ENCODE peak calls at places on chromosomes 3 and 15, in seven cellular contexts. D is B cell; Z is MM.1S; J is CD4-positive, alpha-beta T cell; U is brain microvascular endothelial cell; B is progenitor cell of endocrine pancreas; E is cardiac fibroblast. L is an unnamed sample.

GRCh38 chr15:65086680-65087111 is 10.2 kb downstream of the KBTBD13 start:
- DNase-seq in D (no peak), Z (no peak), J (no peak), U (peak), B (no peak), E (no peak), L (no peak)

GRCh38 chr3:143301502-143301901 is 181.9 kb downstream of the CHST2 start:
- DNase-seq in D (no peak), Z (no peak), J (no peak), U (no peak), B (no peak), E (no peak), L (no peak)

GRCh38 chr15:31567861-31568260 is 241.2 kb downstream of the KLF13 start:
- DNase-seq in D (no peak), Z (no peak), J (no peak), U (no peak), B (no peak), E (no peak), L (no peak)

GRCh38 chr15:29105151-29105785 is 164.4 kb downstream of the NSMCE3 start:
- DNase-seq in D (no peak), Z (no peak), J (no peak), U (no peak), B (no peak), E (no peak), L (no peak)

GRCh38 chr3:147415337-147415736 is 6.2 kb downstream of the ZIC1 start:
- DNase-seq in D (no peak), Z (no peak), J (no peak), U (peak), B (no peak), E (no peak), L (no peak)

GRCh38 chr3:114608293-114608692 is 314.5 kb downstream of the TIGIT start:
- DNase-seq in D (no peak), Z (no peak), J (no peak), U (peak), B (no peak), E (peak), L (peak)

GRCh38 chr15:54518145-54518941 is 540.1 kb downstream of the UNC13C start:
- DNase-seq in D (no peak), Z (no peak), J (no peak), U (no peak), B (no peak), E (no peak), L (no peak)

GRCh38 chr3:16060358-16060852 is 114.1 kb upstream of the GALNT15 start:
- DNase-seq in D (no peak), Z (no peak), J (no peak), U (peak), B (no peak), E (peak), L (peak)

GRCh38 chr3:133124511-133124910 is 86.3 kb downstream of the TMEM108 start:
- DNase-seq in D (no peak), Z (no peak), J (no peak), U (no peak), B (no peak), E (no peak), L (peak)

GRCh38 chr3:153927107-153927506 is 194.1 kb upstream of the ARHGEF26 start:
- DNase-seq in D (no peak), Z (peak), J (no peak), U (peak), B (no peak), E (peak), L (peak)

GRCh38 chr3:70090322-70090913 is 90.9 kb downstream of the SAMMSON start:
- DNase-seq in D (no peak), Z (peak), J (no peak), U (peak), B (no peak), E (peak), L (peak)

GRCh38 chr15:32657941-32658340 is 16.4 kb downstream of the SCG5 start:
- DNase-seq in D (no peak), Z (no peak), J (no peak), U (no peak), B (no peak), E (no peak), L (no peak)

GRCh38 chr3:160472344-160472743 is 22.8 kb upstream of the TRIM59 start:
- DNase-seq in D (no peak), Z (peak), J (no peak), U (no peak), B (no peak), E (no peak), L (no peak)

GRCh38 chr3:24096695-24097290 is 151.7 kb downstream of the NR1D2 start:
- DNase-seq in D (no peak), Z (no peak), J (no peak), U (no peak), B (no peak), E (peak), L (no peak)

GRCh38 chr3:128073807-128074206 is 21.6 kb downstream of the SEC61A1 start:
- DNase-seq in D (no peak), Z (no peak), J (no peak), U (no peak), B (no peak), E (peak), L (no peak)

GRCh38 chr3:189324538-189325138 is 152.9 kb downstream of the TPRG1 start:
- DNase-seq in D (peak), Z (peak), J (peak), U (peak), B (no peak), E (peak), L (peak)

GRCh38 chr15:57321973-57322601 is 54.2 kb upstream of the CGNL1 start:
- DNase-seq in D (no peak), Z (no peak), J (no peak), U (no peak), B (no peak), E (no peak), L (no peak)

GRCh38 chr3:176574736-176575135 is 622.5 kb downstream of the TBL1XR1 start:
- DNase-seq in D (no peak), Z (no peak), J (no peak), U (no peak), B (no peak), E (no peak), L (peak)

GRCh38 chr3:134357914-134358811 is 16.1 kb downstream of the AMOTL2 start:
- DNase-seq in D (no peak), Z (peak), J (no peak), U (peak), B (no peak), E (peak), L (peak)

GRCh38 chr15:59347915-59348314 is 24.8 kb downstream of the MYO1E start:
- DNase-seq in D (no peak), Z (no peak), J (no peak), U (no peak), B (no peak), E (no peak), L (no peak)

GRCh38 chr3:45852828-45853227 is 10.9 kb upstream of the LZTFL1 start:
- DNase-seq in D (no peak), Z (peak), J (no peak), U (no peak), B (no peak), E (no peak), L (no peak)

GRCh38 chr3:20741381-20741780 is 555.4 kb upstream of the SGO1 start:
- DNase-seq in D (no peak), Z (no peak), J (no peak), U (no peak), B (no peak), E (no peak), L (peak)

GRCh38 chr3:53594276-53594675 is 99.9 kb downstream of the CACNA1D start:
- DNase-seq in D (no peak), Z (no peak), J (no peak), U (no peak), B (no peak), E (no peak), L (no peak)

GRCh38 chr15:67914537-67915373 is 74.9 kb upstream of the RNU6-1 start:
- DNase-seq in D (no peak), Z (no peak), J (no peak), U (peak), B (peak), E (no peak), L (no peak)

GRCh38 chr3:190089711-190090110 is 31.0 kb downstream of the P3H2 start:
- DNase-seq in D (no peak), Z (no peak), J (no peak), U (no peak), B (no peak), E (no peak), L (no peak)

GRCh38 chr15:95840004-95840403 is 490.5 kb upstream of the NR2F2 start:
- DNase-seq in D (no peak), Z (no peak), J (no peak), U (peak), B (no peak), E (peak), L (peak)

GRCh38 chr15:74201656-74202420 is 749 bp downstream of the STRA6 start:
- DNase-seq in D (no peak), Z (no peak), J (no peak), U (peak), B (no peak), E (peak), L (no peak)

GRCh38 chr15:48333553-48333952 is 2.3 kb downstream of the DUT start:
- DNase-seq in D (no peak), Z (no peak), J (no peak), U (no peak), B (no peak), E (no peak), L (no peak)

GRCh38 chr3:152281032-152281713 is 12.4 kb downstream of the MBNL1 start:
- DNase-seq in D (no peak), Z (peak), J (no peak), U (no peak), B (no peak), E (no peak), L (no peak)

GRCh38 chr3:89278305-89278704 is 170.9 kb downstream of the EPHA3 start:
- DNase-seq in D (no peak), Z (no peak), J (no peak), U (no peak), B (no peak), E (no peak), L (peak)

GRCh38 chr15:82305621-82306048 is 43.0 kb downstream of the SAXO2 start:
- DNase-seq in D (no peak), Z (no peak), J (no peak), U (no peak), B (no peak), E (no peak), L (no peak)
- TF ChIP-seq CTCF in D (no peak), Z (no peak), J (no peak), U (no peak), B (no peak), E (no peak), L (no peak)

DNA sequence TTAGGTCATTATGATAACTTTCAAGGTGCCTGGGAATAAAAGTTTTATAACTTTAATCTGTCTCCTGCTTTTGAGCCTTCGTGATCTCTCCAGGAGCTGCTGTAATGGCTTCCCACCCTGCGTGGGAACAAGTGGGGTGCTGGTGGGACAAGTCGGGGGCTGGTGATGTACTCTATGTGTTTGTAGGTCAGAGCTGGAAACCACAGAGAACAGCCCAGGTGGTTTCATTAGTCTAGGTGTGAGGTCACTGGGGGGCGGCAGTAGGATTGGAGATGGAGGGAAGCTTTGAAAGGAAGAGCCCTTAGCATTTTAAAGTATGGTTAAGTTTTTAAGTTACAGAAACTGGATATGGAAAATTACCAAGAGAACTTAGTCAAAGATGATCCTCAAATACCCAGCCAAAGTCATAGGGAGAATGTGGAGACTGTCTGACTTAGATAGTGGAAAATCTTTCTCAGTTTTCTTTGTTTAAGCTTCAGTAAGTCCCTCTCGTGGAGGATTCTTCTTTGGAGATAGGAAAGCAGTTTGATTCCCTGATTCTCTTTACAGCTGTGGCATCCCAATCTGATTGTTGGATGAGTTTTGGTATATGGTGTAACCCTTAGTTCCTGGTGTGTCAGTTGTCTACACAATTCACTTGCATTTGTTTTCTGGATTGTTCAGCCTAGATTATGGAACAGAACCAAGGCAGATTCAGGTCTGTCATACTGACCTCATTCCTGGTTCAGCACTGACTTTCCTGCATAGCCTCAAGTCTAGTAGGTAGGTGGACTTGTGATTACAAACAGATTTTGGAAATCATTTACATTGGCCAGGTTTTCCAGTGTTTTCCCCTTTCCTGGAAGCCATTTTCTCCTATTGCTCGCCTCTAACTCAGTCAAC is 115.6 kb downstream of the FNDC3B start:
- DNase-seq in D (no peak), Z (no peak), J (no peak), U (no peak), B (no peak), E (peak), L (no peak)
- TF ChIP-seq CTCF in D (no peak), Z (no peak), J (no peak), U (no peak), B (no peak), E (no peak), L (no peak)

GRCh38 chr3:852033-852432 is 240.8 kb upstream of the CNTN6 start:
- DNase-seq in D (no peak), Z (peak), J (no peak), U (no peak), B (no peak), E (peak), L (no peak)
- TF ChIP-seq CTCF in D (no peak), Z (peak), J (no peak), U (peak), B (no peak), E (peak), L (no peak)

GRCh38 chr3:156459434-156459833 is 95.5 kb downstream of the SSR3 start:
- DNase-seq in D (no peak), Z (no peak), J (no peak), U (no peak), B (no peak), E (no peak), L (no peak)

GRCh38 chr3:156449712-156450574 is 105.0 kb downstream of the SSR3 start:
- DNase-seq in D (no peak), Z (peak), J (no peak), U (peak), B (no peak), E (peak), L (no peak)

GRCh38 chr3:156460206-156460609 is 94.7 kb downstream of the SSR3 start:
- DNase-seq in D (no peak), Z (no peak), J (no peak), U (no peak), B (no peak), E (no peak), L (no peak)

GRCh38 chr3:156456771-156457224 is 98.1 kb downstream of the SSR3 start:
- DNase-seq in D (no peak), Z (no peak), J (no peak), U (peak), B (no peak), E (no peak), L (no peak)

GRCh38 chr3:156455839-156456238 is 99.1 kb downstream of the SSR3 start:
- DNase-seq in D (no peak), Z (peak), J (no peak), U (no peak), B (no peak), E (no peak), L (no peak)
- TF ChIP-seq CTCF in D (no peak), Z (peak), J (no peak), U (peak), B (no peak), E (no peak), L (no peak)

DNA sequence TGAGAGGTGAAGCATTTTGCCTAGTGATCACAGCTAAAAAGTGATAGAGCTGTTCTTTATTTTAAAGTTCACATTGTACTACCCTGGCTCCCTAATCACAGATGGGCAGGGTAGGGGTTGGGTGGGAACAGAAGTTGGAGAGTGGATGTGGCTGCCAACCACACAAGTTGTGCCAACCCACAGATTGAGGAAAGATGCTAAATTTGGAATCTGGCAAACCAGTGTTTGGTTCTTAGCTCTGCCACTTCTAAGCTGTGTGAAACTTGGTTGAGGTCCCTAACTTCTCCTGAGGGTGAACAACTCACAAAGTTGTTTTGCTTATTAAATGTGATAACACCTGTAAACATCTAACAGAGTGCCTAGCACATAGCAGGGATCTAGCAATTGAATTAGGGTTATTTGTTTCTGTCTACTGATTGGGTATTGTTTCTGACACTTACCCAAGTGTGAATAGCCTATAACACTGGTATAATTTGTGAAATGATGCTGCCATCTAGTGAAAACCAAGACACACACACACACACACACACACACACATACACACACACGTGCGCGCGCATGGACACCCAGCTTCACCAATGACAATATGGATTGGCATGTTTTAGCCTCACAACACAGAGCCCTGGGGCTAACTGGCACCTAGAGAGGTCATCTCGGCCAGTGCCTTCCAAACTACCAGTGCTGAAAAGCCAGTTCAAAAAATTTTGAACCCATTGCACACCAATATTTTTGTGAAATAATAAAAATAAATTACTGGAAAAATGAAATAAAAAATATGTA is 25.3 kb downstream of the ADGRG7 start:
- DNase-seq in D (no peak), Z (peak), J (no peak), U (peak), B (no peak), E (peak), L (no peak)
- TF ChIP-seq CTCF in D (no peak), Z (peak), J (no peak), U (no peak), B (no peak), E (no peak), L (no peak)

GRCh38 chr3:51637941-51638471 is 33.0 kb upstream of the TEX264 start:
- DNase-seq in D (peak), Z (peak), J (peak), U (peak), B (no peak), E (peak), L (peak)
- TF ChIP-seq CTCF in D (peak), Z (peak), J (peak), U (peak), B (peak), E (peak), L (peak)